ENCODE peak calls at places on chromosomes 16 and 17, in eight cellular contexts. One of them, this sample, is unnamed.

GRCh38 chr17:59372138-59372751 is 40.8 kb downstream of the YPEL2 start:
- ATAC-seq in effector memory CD8-positive, alpha-beta T cell: no peak
- ATAC-seq in activated CD4-positive, CD25-positive, alpha-beta regulatory T cell treated with anti-CD3 and anti-CD28 coated beads, Interleukin-2, amount 50 U/mL, for 24 hours: no peak
- ATAC-seq in CD4-positive, alpha-beta T cell: no peak
- ATAC-seq in activated T-cell treated with anti-CD3 and anti-CD28 coated beads, Interleukin-2, amount 50 U/mL, for 4 hours: no peak
- ATAC-seq in left ventricle myocardium superior: peak
- ATAC-seq in sciatic nerve: peak
- ATAC-seq in activated CD8-positive, alpha-beta T cell treated with anti-CD3 and anti-CD28 coated beads for 36 hours: peak
- ATAC-seq in this sample: peak

GRCh38 chr17:64183815-64184397 is 54.0 kb upstream of the ERN1 start:
- ATAC-seq in effector memory CD8-positive, alpha-beta T cell: no peak
- ATAC-seq in activated CD4-positive, CD25-positive, alpha-beta regulatory T cell treated with anti-CD3 and anti-CD28 coated beads, Interleukin-2, amount 50 U/mL, for 24 hours: peak
- ATAC-seq in CD4-positive, alpha-beta T cell: no peak
- ATAC-seq in activated T-cell treated with anti-CD3 and anti-CD28 coated beads, Interleukin-2, amount 50 U/mL, for 4 hours: peak
- ATAC-seq in left ventricle myocardium superior: no peak
- ATAC-seq in sciatic nerve: no peak
- ATAC-seq in activated CD8-positive, alpha-beta T cell treated with anti-CD3 and anti-CD28 coated beads for 36 hours: peak
- ATAC-seq in this sample: no peak

GRCh38 chr17:10752696-10753095 is 22.9 kb upstream of the TMEM220 start:
- ATAC-seq in effector memory CD8-positive, alpha-beta T cell: no peak
- ATAC-seq in activated CD4-positive, CD25-positive, alpha-beta regulatory T cell treated with anti-CD3 and anti-CD28 coated beads, Interleukin-2, amount 50 U/mL, for 24 hours: no peak
- ATAC-seq in CD4-positive, alpha-beta T cell: no peak
- ATAC-seq in activated T-cell treated with anti-CD3 and anti-CD28 coated beads, Interleukin-2, amount 50 U/mL, for 4 hours: no peak
- ATAC-seq in left ventricle myocardium superior: no peak
- ATAC-seq in sciatic nerve: no peak
- ATAC-seq in activated CD8-positive, alpha-beta T cell treated with anti-CD3 and anti-CD28 coated beads for 36 hours: no peak
- ATAC-seq in this sample: no peak

GRCh38 chr17:10614536-10615155 is 42.5 kb downstream of the MYH3 start:
- ATAC-seq in effector memory CD8-positive, alpha-beta T cell: no peak
- ATAC-seq in activated CD4-positive, CD25-positive, alpha-beta regulatory T cell treated with anti-CD3 and anti-CD28 coated beads, Interleukin-2, amount 50 U/mL, for 24 hours: no peak
- ATAC-seq in CD4-positive, alpha-beta T cell: no peak
- ATAC-seq in activated T-cell treated with anti-CD3 and anti-CD28 coated beads, Interleukin-2, amount 50 U/mL, for 4 hours: no peak
- ATAC-seq in left ventricle myocardium superior: peak
- ATAC-seq in sciatic nerve: peak
- ATAC-seq in activated CD8-positive, alpha-beta T cell treated with anti-CD3 and anti-CD28 coated beads for 36 hours: peak
- ATAC-seq in this sample: peak

GRCh38 chr17:55734128-55734781 is 11.6 kb upstream of the TMEM100 start:
- ATAC-seq in effector memory CD8-positive, alpha-beta T cell: no peak
- ATAC-seq in activated CD4-positive, CD25-positive, alpha-beta regulatory T cell treated with anti-CD3 and anti-CD28 coated beads, Interleukin-2, amount 50 U/mL, for 24 hours: peak
- ATAC-seq in CD4-positive, alpha-beta T cell: no peak
- ATAC-seq in activated T-cell treated with anti-CD3 and anti-CD28 coated beads, Interleukin-2, amount 50 U/mL, for 4 hours: peak
- ATAC-seq in left ventricle myocardium superior: no peak
- ATAC-seq in sciatic nerve: no peak
- ATAC-seq in activated CD8-positive, alpha-beta T cell treated with anti-CD3 and anti-CD28 coated beads for 36 hours: peak
- ATAC-seq in this sample: no peak

GRCh38 chr16:84132527-84133285 is 12.3 kb downstream of the HSDL1 start:
- ATAC-seq in effector memory CD8-positive, alpha-beta T cell: no peak
- ATAC-seq in activated CD4-positive, CD25-positive, alpha-beta regulatory T cell treated with anti-CD3 and anti-CD28 coated beads, Interleukin-2, amount 50 U/mL, for 24 hours: no peak
- ATAC-seq in CD4-positive, alpha-beta T cell: no peak
- ATAC-seq in activated T-cell treated with anti-CD3 and anti-CD28 coated beads, Interleukin-2, amount 50 U/mL, for 4 hours: no peak
- ATAC-seq in left ventricle myocardium superior: no peak
- ATAC-seq in sciatic nerve: no peak
- ATAC-seq in activated CD8-positive, alpha-beta T cell treated with anti-CD3 and anti-CD28 coated beads for 36 hours: no peak
- ATAC-seq in this sample: no peak

GRCh38 chr16:3949946-3950342 is 69.4 kb upstream of the CREBBP start:
- ATAC-seq in effector memory CD8-positive, alpha-beta T cell: no peak
- ATAC-seq in activated CD4-positive, CD25-positive, alpha-beta regulatory T cell treated with anti-CD3 and anti-CD28 coated beads, Interleukin-2, amount 50 U/mL, for 24 hours: no peak
- ATAC-seq in CD4-positive, alpha-beta T cell: no peak
- ATAC-seq in activated T-cell treated with anti-CD3 and anti-CD28 coated beads, Interleukin-2, amount 50 U/mL, for 4 hours: no peak
- ATAC-seq in left ventricle myocardium superior: no peak
- ATAC-seq in sciatic nerve: no peak
- ATAC-seq in activated CD8-positive, alpha-beta T cell treated with anti-CD3 and anti-CD28 coated beads for 36 hours: no peak
- ATAC-seq in this sample: no peak

GRCh38 chr16:9570521-9570920 is 479.1 kb downstream of the HAPSTR1 start:
- ATAC-seq in effector memory CD8-positive, alpha-beta T cell: no peak
- ATAC-seq in activated CD4-positive, CD25-positive, alpha-beta regulatory T cell treated with anti-CD3 and anti-CD28 coated beads, Interleukin-2, amount 50 U/mL, for 24 hours: no peak
- ATAC-seq in CD4-positive, alpha-beta T cell: no peak
- ATAC-seq in activated T-cell treated with anti-CD3 and anti-CD28 coated beads, Interleukin-2, amount 50 U/mL, for 4 hours: no peak
- ATAC-seq in left ventricle myocardium superior: no peak
- ATAC-seq in sciatic nerve: no peak
- ATAC-seq in activated CD8-positive, alpha-beta T cell treated with anti-CD3 and anti-CD28 coated beads for 36 hours: no peak
- ATAC-seq in this sample: no peak

GRCh38 chr17:77666480-77666879 is 292.0 kb upstream of the TNRC6C start:
- ATAC-seq in effector memory CD8-positive, alpha-beta T cell: peak
- ATAC-seq in activated CD4-positive, CD25-positive, alpha-beta regulatory T cell treated with anti-CD3 and anti-CD28 coated beads, Interleukin-2, amount 50 U/mL, for 24 hours: no peak
- ATAC-seq in CD4-positive, alpha-beta T cell: peak
- ATAC-seq in activated T-cell treated with anti-CD3 and anti-CD28 coated beads, Interleukin-2, amount 50 U/mL, for 4 hours: peak
- ATAC-seq in left ventricle myocardium superior: no peak
- ATAC-seq in sciatic nerve: no peak
- ATAC-seq in activated CD8-positive, alpha-beta T cell treated with anti-CD3 and anti-CD28 coated beads for 36 hours: peak
- ATAC-seq in this sample: no peak

GRCh38 chr17:77266213-77266612 is 125.4 kb downstream of the SEC14L1 start:
- ATAC-seq in effector memory CD8-positive, alpha-beta T cell: no peak
- ATAC-seq in activated CD4-positive, CD25-positive, alpha-beta regulatory T cell treated with anti-CD3 and anti-CD28 coated beads, Interleukin-2, amount 50 U/mL, for 24 hours: no peak
- ATAC-seq in CD4-positive, alpha-beta T cell: no peak
- ATAC-seq in activated T-cell treated with anti-CD3 and anti-CD28 coated beads, Interleukin-2, amount 50 U/mL, for 4 hours: no peak
- ATAC-seq in left ventricle myocardium superior: no peak
- ATAC-seq in sciatic nerve: no peak
- ATAC-seq in activated CD8-positive, alpha-beta T cell treated with anti-CD3 and anti-CD28 coated beads for 36 hours: no peak
- ATAC-seq in this sample: no peak

GRCh38 chr17:80782536-80783427 is 208.9 kb upstream of the CHMP6 start:
- ATAC-seq in effector memory CD8-positive, alpha-beta T cell: peak
- ATAC-seq in activated CD4-positive, CD25-positive, alpha-beta regulatory T cell treated with anti-CD3 and anti-CD28 coated beads, Interleukin-2, amount 50 U/mL, for 24 hours: no peak
- ATAC-seq in CD4-positive, alpha-beta T cell: peak
- ATAC-seq in activated T-cell treated with anti-CD3 and anti-CD28 coated beads, Interleukin-2, amount 50 U/mL, for 4 hours: peak
- ATAC-seq in left ventricle myocardium superior: no peak
- ATAC-seq in sciatic nerve: no peak
- ATAC-seq in activated CD8-positive, alpha-beta T cell treated with anti-CD3 and anti-CD28 coated beads for 36 hours: peak
- ATAC-seq in this sample: peak

GRCh38 chr16:7338826-7339225 is 6.2 kb downstream of the RBFOX1 start:
- ATAC-seq in effector memory CD8-positive, alpha-beta T cell: no peak
- ATAC-seq in activated CD4-positive, CD25-positive, alpha-beta regulatory T cell treated with anti-CD3 and anti-CD28 coated beads, Interleukin-2, amount 50 U/mL, for 24 hours: no peak
- ATAC-seq in CD4-positive, alpha-beta T cell: no peak
- ATAC-seq in activated T-cell treated with anti-CD3 and anti-CD28 coated beads, Interleukin-2, amount 50 U/mL, for 4 hours: no peak
- ATAC-seq in left ventricle myocardium superior: no peak
- ATAC-seq in sciatic nerve: no peak
- ATAC-seq in activated CD8-positive, alpha-beta T cell treated with anti-CD3 and anti-CD28 coated beads for 36 hours: no peak
- ATAC-seq in this sample: no peak